ENCODE peak calls at places on chromosomes 11 and 22, in four cellular contexts. B is hepatocyte, Z is SK-N-SH, D is GM23338. K is an unnamed sample.

GRCh38 chr11:121487191-121487590 is 34.4 kb upstream of the SORL1-AS1 start:
- DNase-seq in B (no peak), Z (no peak), D (no peak), K (no peak)

GRCh38 chr22:36201630-36202312 is at the start of gene APOL4:
- DNase-seq in B (peak), Z (peak), D (no peak), K (peak)

GRCh38 chr11:78941226-78941851 is 366.7 kb upstream of the NARS2 start:
- DNase-seq in B (peak), Z (no peak), D (no peak), K (no peak)

GRCh38 chr11:10382518-10382917 is 72.5 kb upstream of the AMPD3 start:
- DNase-seq in B (no peak), Z (no peak), D (peak), K (peak)

GRCh38 chr22:39661842-39662676 is 91.5 kb downstream of the CACNA1I start:
- DNase-seq in B (peak), Z (no peak), D (peak), K (no peak)

GRCh38 chr11:10317281-10317755 is 12.4 kb downstream of the ADM start:
- DNase-seq in B (no peak), Z (no peak), D (no peak), K (no peak)

GRCh38 chr11:121634889-121635288 is 182.1 kb upstream of the SORL1-AS1 start:
- DNase-seq in B (no peak), Z (no peak), D (no peak), K (peak)

GRCh38 chr11:68753300-68753699 is 2.0 kb upstream of the TESMIN start:
- DNase-seq in B (no peak), Z (no peak), D (no peak), K (no peak)

GRCh38 chr11:130424613-130425140 is 3.7 kb downstream of the ADAMTS8 start:
- DNase-seq in B (no peak), Z (no peak), D (no peak), K (no peak)

GRCh38 chr11:46611526-46612304 is 5.3 kb downstream of the HARBI1 start:
- DNase-seq in B (no peak), Z (no peak), D (no peak), K (no peak)

GRCh38 chr22:33743756-33744155 is 176.5 kb downstream of the LARGE1 start:
- DNase-seq in B (no peak), Z (no peak), D (no peak), K (no peak)

GRCh38 chr22:45268167-45268957 is 16.4 kb upstream of the UPK3A start:
- DNase-seq in B (peak), Z (peak), D (peak), K (peak)

GRCh38 chr11:104332110-104332509 is 168.2 kb upstream of the PDGFD start:
- DNase-seq in B (peak), Z (no peak), D (peak), K (no peak)

DNA sequence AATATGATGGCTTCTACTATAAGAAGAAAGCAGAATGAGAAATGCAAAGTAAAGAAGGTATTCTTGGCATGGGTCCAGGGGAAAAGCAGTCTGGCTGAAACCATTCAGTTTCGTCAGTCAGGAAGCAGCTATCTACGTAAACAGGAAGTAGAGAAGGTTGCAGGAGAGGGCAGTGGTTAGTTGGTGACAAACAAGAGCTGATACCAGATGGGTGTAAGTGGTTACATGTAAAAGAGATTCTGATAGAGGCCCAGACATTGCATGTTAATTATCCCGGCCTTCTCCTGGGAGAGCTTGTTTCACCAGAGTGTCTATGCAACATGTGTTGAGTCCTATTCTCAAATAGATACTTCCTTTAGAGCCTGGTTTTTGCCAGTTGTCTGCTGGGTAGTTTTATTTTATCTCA is 58.4 kb upstream of the PSMA1 start:
- DNase-seq in B (peak), Z (peak), D (no peak), K (no peak)
- TF ChIP-seq EZH2phosphoT487 in B (no peak), Z (no peak), D (no peak), K (no peak)

GRCh38 chr11:73576226-73576625 is 21.7 kb downstream of the FAM168A start:
- DNase-seq in B (no peak), Z (no peak), D (no peak), K (no peak)

GRCh38 chr11:73582636-73583035 is 15.3 kb downstream of the FAM168A start:
- DNase-seq in B (no peak), Z (no peak), D (no peak), K (no peak)

GRCh38 chr11:73577496-73577917 is 20.4 kb downstream of the FAM168A start:
- DNase-seq in B (no peak), Z (peak), D (no peak), K (peak)

GRCh38 chr11:73579641-73580434 is 18.1 kb downstream of the FAM168A start:
- DNase-seq in B (no peak), Z (no peak), D (no peak), K (peak)

DNA sequence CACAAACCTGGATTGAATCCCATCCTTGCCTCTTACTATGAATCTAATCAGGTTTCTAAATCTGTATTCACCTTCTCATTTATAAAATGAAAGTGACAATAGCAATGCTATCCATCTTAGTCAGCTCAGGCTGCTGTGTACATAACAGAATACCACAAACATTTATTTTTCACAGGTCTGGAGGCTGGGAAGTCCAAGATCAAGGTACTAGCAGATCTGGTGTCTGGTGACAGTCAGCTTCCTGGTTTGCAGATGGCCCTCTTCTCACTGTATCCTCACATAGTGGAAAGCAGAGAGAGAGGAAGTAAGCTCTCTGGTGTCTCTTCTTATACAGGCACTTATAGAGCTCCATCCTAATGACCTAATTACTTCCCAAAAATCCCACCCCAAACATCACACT is 19.1 kb downstream of the FAM168A start:
- DNase-seq in B (no peak), Z (no peak), D (no peak), K (no peak)
- TF ChIP-seq EZH2phosphoT487 in B (no peak), Z (no peak), D (no peak), K (no peak)

GRCh38 chr11:82759649-82760048 is 26.0 kb upstream of the FAM181B start:
- DNase-seq in B (no peak), Z (no peak), D (no peak), K (no peak)

GRCh38 chr11:82752801-82753200 is 19.1 kb upstream of the FAM181B start:
- DNase-seq in B (no peak), Z (no peak), D (no peak), K (no peak)

GRCh38 chr11:82754410-82754809 is 20.7 kb upstream of the FAM181B start:
- DNase-seq in B (no peak), Z (no peak), D (no peak), K (no peak)

GRCh38 chr11:82756765-82757650 is 23.3 kb upstream of the FAM181B start:
- DNase-seq in B (no peak), Z (no peak), D (no peak), K (no peak)

GRCh38 chr11:82757660-82758301 is 24.1 kb upstream of the FAM181B start:
- DNase-seq in B (no peak), Z (no peak), D (no peak), K (no peak)
- TF ChIP-seq EZH2phosphoT487 in B (no peak), Z (no peak), D (no peak), K (no peak)

DNA sequence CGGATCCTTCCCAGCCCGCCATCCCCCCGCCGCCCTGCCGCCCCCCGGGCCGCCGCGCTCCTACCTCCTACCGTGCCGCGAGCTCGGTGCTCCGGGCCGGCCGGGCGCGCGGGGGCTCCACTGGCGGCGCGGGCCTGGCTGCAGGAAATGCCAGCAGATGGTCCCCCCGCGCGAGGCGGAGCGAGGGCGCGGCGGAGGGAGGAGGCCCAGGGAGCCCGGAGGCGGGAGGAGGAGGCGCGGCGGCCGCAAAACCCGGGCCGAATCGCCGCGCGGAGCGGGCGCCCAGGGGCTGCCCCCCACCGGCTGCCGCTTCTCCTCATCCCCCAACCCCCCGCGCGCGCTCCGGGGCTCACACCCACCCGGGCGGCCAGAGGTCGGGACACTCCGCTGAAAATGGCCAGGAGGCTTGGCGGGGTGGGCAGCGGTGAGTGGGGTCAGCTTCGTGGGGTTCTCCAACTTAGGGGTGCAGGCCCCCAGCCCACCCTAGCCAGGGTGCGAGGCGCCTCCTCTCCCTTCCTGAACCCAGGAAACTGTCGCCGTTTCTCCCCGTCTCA is at the start of gene OSBPL5:
- DNase-seq in B (peak), Z (peak), D (peak), K (peak)
- TF ChIP-seq EZH2phosphoT487 in B (no peak), Z (no peak), D (no peak), K (no peak)

DNA sequence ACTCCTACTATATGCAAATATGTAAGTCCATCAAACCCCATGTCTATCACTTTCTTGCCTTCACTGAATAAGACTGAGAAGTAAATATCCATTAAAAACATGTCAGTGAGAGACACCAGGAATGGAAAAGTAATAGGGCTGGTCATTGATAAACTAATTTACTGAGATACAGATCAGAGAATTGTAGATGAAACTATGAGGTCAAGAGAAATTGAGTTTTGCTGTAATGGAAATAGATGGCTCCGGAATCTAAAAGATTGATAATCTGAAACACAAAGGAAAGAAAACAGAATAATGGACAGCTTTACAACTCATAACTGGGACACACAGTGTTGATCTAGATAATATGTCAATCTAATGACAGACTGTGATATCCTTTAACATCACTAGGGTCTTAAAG is 1018.3 kb upstream of the RAG2 start:
- DNase-seq in B (no peak), Z (no peak), D (no peak), K (no peak)
- TF ChIP-seq EZH2phosphoT487 in B (no peak), Z (no peak), D (no peak), K (no peak)

GRCh38 chr11:75816561-75817239 is 1.7 kb downstream of the UVRAG start:
- DNase-seq in B (no peak), Z (no peak), D (no peak), K (peak)
- TF ChIP-seq EZH2phosphoT487 in B (no peak), Z (no peak), D (no peak), K (no peak)

K was measured in GM23248.